ENCODE peak calls at places on chromosomes 1 and 21, in five cellular contexts. One of them, this sample, is unnamed.
A peak's percentile ranks its signal among the peaks of the same experiment; 100 is the strongest.

GRCh38 chr21:39527664-39528381 is 76.1 kb downstream of the SH3BGR start:
- DNase-seq in lower lobe of right lung: no peak
- DNase-seq in HFFc6: no peak
- DNase-seq in bronchial epithelial cell: no peak
- DNase-seq in heart right ventricle: no peak
- DNase-seq in this sample: no peak

GRCh38 chr1:112011231-112011630 is 21.8 kb upstream of the KCND3 start:
- DNase-seq in HFFc6: peak; percentile 66
- DNase-seq in heart right ventricle: peak; percentile 9
- DNase-seq in lower lobe of right lung: no peak
- DNase-seq in bronchial epithelial cell: peak; percentile 62
- DNase-seq in this sample: no peak

GRCh38 chr1:23867953-23868847 is at the start of gene FUCA1:
- DNase-seq in bronchial epithelial cell: peak; percentile 81
- DNase-seq in heart right ventricle: peak; percentile 94
- DNase-seq in HFFc6: peak; percentile 68
- DNase-seq in lower lobe of right lung: peak; percentile 96
- DNase-seq in this sample: peak; percentile 89

GRCh38 chr1:43137445-43138052 is 34.5 kb downstream of the EBNA1BP2 start:
- DNase-seq in HFFc6: no peak
- DNase-seq in lower lobe of right lung: no peak
- DNase-seq in heart right ventricle: peak; percentile 49
- DNase-seq in bronchial epithelial cell: no peak
- DNase-seq in this sample: no peak

GRCh38 chr1:243742814-243743213 is 107.2 kb downstream of the AKT3 start:
- DNase-seq in heart right ventricle: no peak
- DNase-seq in lower lobe of right lung: no peak
- DNase-seq in HFFc6: peak; percentile 90
- DNase-seq in bronchial epithelial cell: peak; percentile 52
- DNase-seq in this sample: no peak

GRCh38 chr21:45458281-45459170 is 53.6 kb downstream of the COL18A1 start:
- DNase-seq in heart right ventricle: no peak
- DNase-seq in HFFc6: no peak
- DNase-seq in bronchial epithelial cell: no peak
- DNase-seq in lower lobe of right lung: no peak
- DNase-seq in this sample: no peak

GRCh38 chr1:87642581-87643129 is 314.0 kb downstream of the LMO4 start:
- DNase-seq in heart right ventricle: no peak
- DNase-seq in lower lobe of right lung: no peak
- DNase-seq in bronchial epithelial cell: no peak
- DNase-seq in HFFc6: no peak
- DNase-seq in this sample: no peak

GRCh38 chr1:21795075-21795474 is 12.1 kb upstream of the USP48 start:
- DNase-seq in bronchial epithelial cell: no peak
- DNase-seq in lower lobe of right lung: no peak
- DNase-seq in HFFc6: no peak
- DNase-seq in heart right ventricle: no peak
- DNase-seq in this sample: no peak

GRCh38 chr21:25515484-25516405 is 91.5 kb downstream of the MRPL39 start:
- DNase-seq in lower lobe of right lung: no peak
- DNase-seq in heart right ventricle: no peak
- DNase-seq in bronchial epithelial cell: no peak
- DNase-seq in HFFc6: no peak
- DNase-seq in this sample: no peak

GRCh38 chr1:84433253-84434080 is 35.2 kb downstream of the DNASE2B start:
- DNase-seq in heart right ventricle: peak; percentile 53
- DNase-seq in bronchial epithelial cell: peak; percentile 68
- DNase-seq in lower lobe of right lung: peak; percentile 49
- DNase-seq in HFFc6: peak; percentile 74
- DNase-seq in this sample: peak; percentile 52

GRCh38 chr1:225670806-225671733 is 18.1 kb upstream of the ENAH start:
- DNase-seq in HFFc6: peak; percentile 42
- DNase-seq in heart right ventricle: no peak
- DNase-seq in lower lobe of right lung: no peak
- DNase-seq in bronchial epithelial cell: peak; percentile 31
- DNase-seq in this sample: no peak

GRCh38 chr1:47510282-47510811 is 72.5 kb downstream of the FOXD2 start:
- DNase-seq in heart right ventricle: no peak
- DNase-seq in bronchial epithelial cell: no peak
- DNase-seq in HFFc6: no peak
- DNase-seq in lower lobe of right lung: no peak
- DNase-seq in this sample: no peak

GRCh38 chr1:245600658-245601057 is 445.9 kb downstream of the KIF26B start:
- DNase-seq in lower lobe of right lung: no peak
- DNase-seq in bronchial epithelial cell: no peak
- DNase-seq in heart right ventricle: no peak
- DNase-seq in HFFc6: no peak
- DNase-seq in this sample: no peak

GRCh38 chr1:200960948-200961340 is 62.6 kb downstream of the KIF21B start:
- DNase-seq in lower lobe of right lung: no peak
- DNase-seq in HFFc6: no peak
- DNase-seq in heart right ventricle: no peak
- DNase-seq in bronchial epithelial cell: no peak
- DNase-seq in this sample: no peak

GRCh38 chr1:27719286-27720251 is 6.2 kb upstream of the FAM76A start:
- DNase-seq in bronchial epithelial cell: peak; percentile 31
- DNase-seq in HFFc6: peak; percentile 24
- DNase-seq in heart right ventricle: no peak
- DNase-seq in lower lobe of right lung: no peak
- DNase-seq in this sample: no peak

GRCh38 chr21:44006017-44006624 is 6.0 kb upstream of the TRAPPC10 start:
- DNase-seq in lower lobe of right lung: no peak
- DNase-seq in bronchial epithelial cell: peak; percentile 87
- DNase-seq in HFFc6: peak; percentile 90
- DNase-seq in heart right ventricle: peak; percentile 28
- DNase-seq in this sample: no peak

GRCh38 chr1:193794239-193794638 is 607.8 kb upstream of the B3GALT2 start:
- DNase-seq in lower lobe of right lung: no peak
- DNase-seq in heart right ventricle: no peak
- DNase-seq in HFFc6: peak; percentile 42
- DNase-seq in bronchial epithelial cell: no peak
- DNase-seq in this sample: no peak

GRCh38 chr21:33940846-33941245 is 25.2 kb upstream of the ATP5PO start:
- DNase-seq in bronchial epithelial cell: no peak
- DNase-seq in HFFc6: peak; percentile 37
- DNase-seq in heart right ventricle: no peak
- DNase-seq in lower lobe of right lung: no peak
- DNase-seq in this sample: no peak

GRCh38 chr21:17270234-17270633 is 242.6 kb upstream of the CXADR start:
- DNase-seq in HFFc6: peak; percentile 32
- DNase-seq in heart right ventricle: no peak
- DNase-seq in lower lobe of right lung: no peak
- DNase-seq in bronchial epithelial cell: peak; percentile 41
- DNase-seq in this sample: no peak

GRCh38 chr1:228148196-228148861 is 1.4 kb upstream of the GJC2 start:
- DNase-seq in lower lobe of right lung: no peak
- DNase-seq in heart right ventricle: no peak
- DNase-seq in HFFc6: no peak
- DNase-seq in bronchial epithelial cell: no peak
- DNase-seq in this sample: no peak

GRCh38 chr1:84339503-84339902 is 38.0 kb downstream of the SAMD13 start:
- DNase-seq in heart right ventricle: no peak
- DNase-seq in bronchial epithelial cell: peak; percentile 35
- DNase-seq in HFFc6: peak; percentile 11
- DNase-seq in lower lobe of right lung: no peak
- DNase-seq in this sample: no peak

GRCh38 chr1:13628711-13629110 is 45.1 kb downstream of the PDPN start:
- DNase-seq in heart right ventricle: no peak
- DNase-seq in bronchial epithelial cell: peak; percentile 63
- DNase-seq in lower lobe of right lung: no peak
- DNase-seq in HFFc6: no peak
- DNase-seq in this sample: no peak

GRCh38 chr1:168788262-168788661 is 59.3 kb upstream of the DPT start:
- DNase-seq in lower lobe of right lung: no peak
- DNase-seq in HFFc6: no peak
- DNase-seq in bronchial epithelial cell: no peak
- DNase-seq in heart right ventricle: no peak
- DNase-seq in this sample: no peak

GRCh38 chr1:94327001-94327685 is 89.8 kb upstream of the ARHGAP29 start:
- DNase-seq in HFFc6: no peak
- DNase-seq in bronchial epithelial cell: no peak
- DNase-seq in heart right ventricle: peak; percentile 84
- DNase-seq in lower lobe of right lung: peak; percentile 52
- DNase-seq in this sample: no peak

GRCh38 chr1:45250544-45250943 is 44.1 kb upstream of the ZSWIM5 start:
- DNase-seq in lower lobe of right lung: no peak
- DNase-seq in HFFc6: no peak
- DNase-seq in heart right ventricle: no peak
- DNase-seq in bronchial epithelial cell: no peak
- DNase-seq in this sample: no peak
- TF ChIP-seq CTCF in lower lobe of right lung: no peak
- TF ChIP-seq CTCF in HFFc6: no peak
- TF ChIP-seq CTCF in heart right ventricle: no peak
- TF ChIP-seq CTCF in bronchial epithelial cell: no peak
- TF ChIP-seq CTCF in this sample: no peak

GRCh38 chr1:12031039-12031980 is 12.0 kb downstream of the MIIP start:
- DNase-seq in HFFc6: no peak
- DNase-seq in heart right ventricle: no peak
- DNase-seq in lower lobe of right lung: peak; percentile 60
- DNase-seq in bronchial epithelial cell: peak; percentile 18
- DNase-seq in this sample: no peak
- TF ChIP-seq CTCF in HFFc6: peak; percentile 75
- TF ChIP-seq CTCF in heart right ventricle: peak; percentile 61
- TF ChIP-seq CTCF in lower lobe of right lung: peak; percentile 51
- TF ChIP-seq CTCF in bronchial epithelial cell: peak; percentile 52
- TF ChIP-seq CTCF in this sample: no peak

DNA sequence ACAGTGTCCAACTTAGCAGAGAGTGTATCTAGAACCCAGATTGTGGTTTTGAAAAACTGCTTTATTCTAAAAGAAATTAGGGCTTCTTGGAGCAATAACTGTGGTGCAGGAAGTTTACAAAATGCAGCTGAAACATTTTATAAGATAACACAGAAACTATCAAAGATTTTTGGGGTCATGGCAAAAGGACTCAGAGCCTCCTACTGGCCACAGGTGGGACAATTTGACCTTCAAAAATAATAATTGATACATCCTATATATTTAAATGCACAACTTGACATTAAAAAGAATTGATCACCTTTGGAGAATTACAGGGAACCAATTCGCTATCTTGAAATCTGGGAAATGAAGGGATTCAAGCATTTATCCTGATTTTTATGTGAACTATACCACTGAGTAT is 235.2 kb downstream of the RPS6KC1 start:
- DNase-seq in bronchial epithelial cell: no peak
- DNase-seq in heart right ventricle: no peak
- DNase-seq in lower lobe of right lung: no peak
- DNase-seq in HFFc6: no peak
- DNase-seq in this sample: no peak
- TF ChIP-seq CTCF in bronchial epithelial cell: no peak
- TF ChIP-seq CTCF in heart right ventricle: no peak
- TF ChIP-seq CTCF in lower lobe of right lung: no peak
- TF ChIP-seq CTCF in HFFc6: peak; percentile 64
- TF ChIP-seq CTCF in this sample: peak; percentile 25

DNA sequence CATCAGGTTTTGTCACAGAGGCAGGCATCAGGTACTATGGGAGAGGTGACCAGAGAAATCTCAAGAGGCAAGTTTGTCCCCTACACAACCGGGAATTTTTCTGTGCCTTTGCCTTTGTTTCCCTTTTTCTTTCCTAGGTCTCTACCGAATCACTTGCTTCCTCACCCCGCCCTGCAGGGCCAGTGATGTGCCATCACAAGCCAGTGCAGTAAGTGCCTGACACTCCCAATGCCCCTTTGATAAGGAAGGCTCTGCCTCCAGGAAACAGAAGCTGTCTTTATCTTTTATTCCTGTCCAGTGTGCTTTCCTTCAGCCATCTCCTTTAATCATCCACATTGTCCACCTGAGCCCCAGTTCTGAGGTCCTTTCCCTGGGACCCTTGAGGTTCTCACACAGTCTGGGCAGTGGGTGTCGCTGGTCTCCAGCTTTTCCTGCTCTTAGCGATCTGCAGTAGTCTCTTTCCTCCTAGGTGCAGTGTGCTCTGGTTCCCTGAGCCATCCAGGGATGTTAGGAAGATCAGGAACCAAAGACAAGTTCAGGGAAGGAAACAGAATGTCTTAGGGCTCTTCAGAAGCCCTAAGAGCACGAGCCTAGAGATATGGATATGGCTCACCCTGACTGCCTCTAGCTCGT is 36.6 kb downstream of the GJA5 start:
- DNase-seq in bronchial epithelial cell: peak; percentile 51
- DNase-seq in HFFc6: peak; percentile 40
- DNase-seq in heart right ventricle: peak; percentile 47
- DNase-seq in lower lobe of right lung: peak; percentile 50
- DNase-seq in this sample: no peak
- TF ChIP-seq CTCF in bronchial epithelial cell: peak; percentile 75
- TF ChIP-seq CTCF in HFFc6: peak; percentile 71
- TF ChIP-seq CTCF in heart right ventricle: peak; percentile 59
- TF ChIP-seq CTCF in lower lobe of right lung: peak; percentile 70
- TF ChIP-seq CTCF in this sample: no peak

GRCh38 chr1:98761238-98761637 is 99.7 kb downstream of the SNX7 start:
- DNase-seq in heart right ventricle: no peak
- DNase-seq in bronchial epithelial cell: peak; percentile 5
- DNase-seq in HFFc6: no peak
- DNase-seq in lower lobe of right lung: no peak
- DNase-seq in this sample: no peak
- TF ChIP-seq CTCF in heart right ventricle: no peak
- TF ChIP-seq CTCF in bronchial epithelial cell: peak; percentile 4
- TF ChIP-seq CTCF in HFFc6: peak; percentile 30
- TF ChIP-seq CTCF in lower lobe of right lung: no peak
- TF ChIP-seq CTCF in this sample: no peak

DNA sequence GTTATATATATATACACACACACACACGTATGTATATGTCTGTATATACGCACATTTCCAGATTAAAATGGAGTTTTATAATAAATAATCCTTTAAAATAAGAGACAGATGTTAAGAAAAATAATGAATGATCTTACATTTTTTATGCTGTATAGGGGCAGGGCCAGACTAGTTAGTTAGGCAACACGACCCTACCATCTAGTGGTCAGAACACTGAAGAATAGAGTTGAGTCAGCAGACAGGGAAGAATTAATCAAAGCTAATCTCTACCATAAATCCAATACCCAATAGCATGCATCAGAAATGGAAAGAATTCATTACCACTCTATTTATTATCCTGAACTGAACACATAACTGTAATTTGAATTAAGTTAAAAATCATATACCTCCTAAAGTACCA is 156.7 kb downstream of the BRINP3 start:
- DNase-seq in bronchial epithelial cell: peak; percentile 13
- DNase-seq in heart right ventricle: no peak
- DNase-seq in lower lobe of right lung: no peak
- DNase-seq in HFFc6: no peak
- DNase-seq in this sample: no peak
- TF ChIP-seq CTCF in bronchial epithelial cell: no peak
- TF ChIP-seq CTCF in heart right ventricle: no peak
- TF ChIP-seq CTCF in lower lobe of right lung: no peak
- TF ChIP-seq CTCF in HFFc6: no peak
- TF ChIP-seq CTCF in this sample: no peak

DNA sequence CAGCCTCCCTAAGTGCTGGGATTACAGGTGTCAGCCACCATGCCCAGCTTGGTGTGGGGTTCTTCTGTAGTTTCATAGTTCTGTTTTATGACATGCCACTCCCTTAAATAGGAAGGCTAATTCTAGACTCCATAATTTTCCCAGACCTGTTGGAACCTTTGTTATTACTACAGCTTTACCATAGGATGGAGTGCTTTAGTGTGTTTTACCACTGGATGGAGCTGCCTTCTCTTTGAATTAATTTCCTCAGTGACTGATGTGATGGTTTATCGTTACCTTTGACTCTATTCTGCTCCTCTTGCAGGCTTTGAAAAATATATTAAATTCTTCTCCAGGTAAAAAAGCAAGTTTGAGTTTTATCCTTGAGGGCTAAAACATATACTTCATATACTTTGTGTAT is 84.6 kb upstream of the NEK7 start:
- DNase-seq in heart right ventricle: no peak
- DNase-seq in lower lobe of right lung: no peak
- DNase-seq in bronchial epithelial cell: peak; percentile 11
- DNase-seq in HFFc6: peak; percentile 11
- DNase-seq in this sample: no peak
- TF ChIP-seq CTCF in heart right ventricle: no peak
- TF ChIP-seq CTCF in lower lobe of right lung: no peak
- TF ChIP-seq CTCF in bronchial epithelial cell: peak; percentile 5
- TF ChIP-seq CTCF in HFFc6: peak; percentile 55
- TF ChIP-seq CTCF in this sample: no peak